ENCODE peak calls at places on chromosomes 12 and 14, in seven cellular contexts. Y is activated CD4-positive, alpha-beta T cell treated with anti-CD3 and anti-CD28 coated beads, Interleukin-2, amount 50 U/mL, for 48 hours; D is GM23248; S is HTR-8/SVneo; U is H4; B is stimulated activated CD4-positive, alpha-beta T cell treated with anti-CD3 and anti-CD28 coated beads, Interleukin-4, amount 100 ng/mL, for 4 hours; E is left colon. K is an unnamed sample.

GRCh38 chr12:59005195-59005961 is 85.1 kb upstream of the LRIG3 start:
- DNase-seq in Y (no peak), D (peak), S (no peak), U (no peak), B (no peak), E (no peak), K (no peak)

GRCh38 chr14:102479107-102479506 is 30.5 kb downstream of the ANKRD9 start:
- DNase-seq in Y (no peak), D (no peak), S (no peak), U (no peak), B (no peak), E (no peak), K (no peak)

GRCh38 chr14:32898876-32899275 is 39.8 kb upstream of the NPAS3 start:
- DNase-seq in Y (no peak), D (no peak), S (no peak), U (no peak), B (no peak), E (no peak), K (no peak)

GRCh38 chr12:26122681-26123481 is 2.0 kb downstream of the BHLHE41 start:
- DNase-seq in Y (peak), D (peak), S (peak), U (peak), B (peak), E (peak), K (peak)

GRCh38 chr12:12926571-12927071 is 25.3 kb downstream of the GPRC5D start:
- DNase-seq in Y (no peak), D (peak), S (no peak), U (no peak), B (no peak), E (no peak), K (no peak)

GRCh38 chr12:9372202-9372601 is 164.0 kb upstream of the PZP start:
- DNase-seq in Y (no peak), D (peak), S (no peak), U (no peak), B (no peak), E (no peak), K (no peak)

GRCh38 chr12:52435659-52435999 is 1.5 kb upstream of the KRT75 start:
- DNase-seq in Y (no peak), D (no peak), S (no peak), U (no peak), B (no peak), E (no peak), K (no peak)

GRCh38 chr12:83642205-83642604 is 955.5 kb downstream of the TMTC2 start:
- DNase-seq in Y (no peak), D (no peak), S (no peak), U (no peak), B (no peak), E (no peak), K (no peak)

GRCh38 chr14:100078997-100079561 is 13.9 kb downstream of the EVL start:
- DNase-seq in Y (peak), D (peak), S (no peak), U (no peak), B (peak), E (no peak), K (no peak)